ENCODE peak calls at places on chromosomes 12 and 14, in five cellular contexts. W, G, I, A and Y are unnamed samples.

GRCh38 chr12:26831959-26832816 is 806 bp downstream of the ITPR2 start:
- DNase-seq in W (no peak), G (peak), I (peak), A (peak), Y (peak)

GRCh38 chr12:76029982-76030377 is 1.6 kb downstream of the PHLDA1 start:
- DNase-seq in W (no peak), G (no peak), I (no peak), A (peak), Y (no peak)

GRCh38 chr14:65333926-65334687 is 78.4 kb upstream of the FUT8 start:
- DNase-seq in W (no peak), G (no peak), I (no peak), A (no peak), Y (no peak)

GRCh38 chr12:10901427-10901826 is 7.9 kb downstream of the TAS2R13 start:
- DNase-seq in W (no peak), G (peak), I (peak), A (no peak), Y (no peak)

GRCh38 chr12:27807063-27807703 is 27.1 kb upstream of the MANSC4 start:
- DNase-seq in W (no peak), G (no peak), I (no peak), A (no peak), Y (no peak)

GRCh38 chr12:91889059-91889458 is 256.6 kb downstream of the BTG1 start:
- DNase-seq in W (no peak), G (no peak), I (no peak), A (no peak), Y (no peak)

GRCh38 chr12:29455087-29455486 is 42.4 kb downstream of the OVCH1 start:
- DNase-seq in W (no peak), G (no peak), I (no peak), A (peak), Y (no peak)

GRCh38 chr14:73662439-73663056 is 17.8 kb downstream of the DNAL1 start:
- DNase-seq in W (no peak), G (peak), I (peak), A (peak), Y (peak)

GRCh38 chr14:97486601-97487120 is 689.5 kb downstream of the VRK1 start:
- DNase-seq in W (no peak), G (no peak), I (no peak), A (no peak), Y (no peak)

GRCh38 chr12:69052613-69053408 is 119.8 kb upstream of the CPM start:
- DNase-seq in W (peak), G (no peak), I (peak), A (no peak), Y (peak)

GRCh38 chr14:99188721-99189120 is 83.3 kb downstream of the BCL11B start:
- DNase-seq in W (no peak), G (no peak), I (no peak), A (peak), Y (no peak)

GRCh38 chr12:106144847-106145246 is 6.1 kb upstream of the NUAK1 start:
- DNase-seq in W (no peak), G (no peak), I (no peak), A (no peak), Y (no peak)

GRCh38 chr12:106634206-106634605 is 51.4 kb downstream of the RFX4 start:
- DNase-seq in W (no peak), G (no peak), I (no peak), A (no peak), Y (no peak)

GRCh38 chr12:112496493-112496892 is 77.7 kb downstream of the PTPN11 start:
- DNase-seq in W (peak), G (no peak), I (no peak), A (no peak), Y (no peak)

DNA sequence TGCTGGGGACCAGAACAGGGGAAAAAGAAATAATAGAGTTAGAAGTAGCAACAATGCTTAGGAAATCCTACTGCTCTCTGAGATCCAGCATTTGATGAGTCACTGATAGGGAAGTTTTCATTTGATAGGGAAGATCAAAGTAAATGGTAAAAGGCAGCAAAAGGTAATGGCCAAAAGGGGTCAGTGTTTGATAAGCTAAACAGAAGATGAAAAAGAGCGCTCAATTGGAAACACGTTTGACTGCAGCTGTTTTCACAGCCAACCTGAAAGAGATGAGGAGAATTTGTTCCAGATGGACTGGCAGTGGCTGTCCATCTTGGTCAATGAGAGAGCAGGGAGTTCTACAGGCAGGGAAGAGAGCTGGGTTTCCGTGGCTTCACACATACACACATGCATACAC is 264.2 kb downstream of the TMEM132C start:
- DNase-seq in W (peak), G (peak), I (no peak), A (no peak), Y (no peak)
- TF ChIP-seq REST in W (no peak), G (no peak), I (no peak), A (no peak), Y (no peak)

GRCh38 chr12:116376354-116377193 is 99.1 kb upstream of the MED13L start:
- DNase-seq in W (no peak), G (no peak), I (no peak), A (peak), Y (no peak)
- H3K9ac ChIP-seq in W (no peak), G (no peak), I (no peak), A (peak), Y (no peak)

GRCh38 chr12:59164991-59165718 is 244.9 kb upstream of the LRIG3 start:
- DNase-seq in W (no peak), G (peak), I (peak), A (peak), Y (peak)
- TF ChIP-seq MAX in W (no peak), G (no peak), I (no peak), A (no peak), Y (no peak)

DNA sequence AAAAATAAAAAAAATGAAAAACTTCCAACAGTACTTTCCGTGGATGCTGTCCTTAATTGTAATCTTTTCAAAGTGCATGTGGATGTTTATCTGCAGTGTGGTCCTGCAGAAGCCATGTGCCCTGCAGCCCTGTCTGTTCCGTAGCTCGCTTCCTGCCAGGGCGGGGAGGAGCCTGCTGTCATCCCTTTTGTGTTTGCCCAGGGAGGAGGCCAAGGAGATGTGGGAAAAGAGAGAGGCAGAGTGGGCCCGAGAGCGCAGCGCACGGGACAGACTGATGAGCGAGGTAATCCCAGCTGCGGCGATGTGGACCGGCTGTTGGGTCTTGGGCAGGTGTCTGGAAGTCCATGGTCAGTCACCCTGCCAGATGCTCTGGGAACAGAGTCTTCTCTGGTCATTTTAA is 12.7 kb downstream of the TCHP start:
- DNase-seq in W (no peak), G (no peak), I (no peak), A (peak), Y (no peak)
- TF ChIP-seq REST in W (no peak), G (no peak), I (no peak), A (no peak), Y (no peak)

DNA sequence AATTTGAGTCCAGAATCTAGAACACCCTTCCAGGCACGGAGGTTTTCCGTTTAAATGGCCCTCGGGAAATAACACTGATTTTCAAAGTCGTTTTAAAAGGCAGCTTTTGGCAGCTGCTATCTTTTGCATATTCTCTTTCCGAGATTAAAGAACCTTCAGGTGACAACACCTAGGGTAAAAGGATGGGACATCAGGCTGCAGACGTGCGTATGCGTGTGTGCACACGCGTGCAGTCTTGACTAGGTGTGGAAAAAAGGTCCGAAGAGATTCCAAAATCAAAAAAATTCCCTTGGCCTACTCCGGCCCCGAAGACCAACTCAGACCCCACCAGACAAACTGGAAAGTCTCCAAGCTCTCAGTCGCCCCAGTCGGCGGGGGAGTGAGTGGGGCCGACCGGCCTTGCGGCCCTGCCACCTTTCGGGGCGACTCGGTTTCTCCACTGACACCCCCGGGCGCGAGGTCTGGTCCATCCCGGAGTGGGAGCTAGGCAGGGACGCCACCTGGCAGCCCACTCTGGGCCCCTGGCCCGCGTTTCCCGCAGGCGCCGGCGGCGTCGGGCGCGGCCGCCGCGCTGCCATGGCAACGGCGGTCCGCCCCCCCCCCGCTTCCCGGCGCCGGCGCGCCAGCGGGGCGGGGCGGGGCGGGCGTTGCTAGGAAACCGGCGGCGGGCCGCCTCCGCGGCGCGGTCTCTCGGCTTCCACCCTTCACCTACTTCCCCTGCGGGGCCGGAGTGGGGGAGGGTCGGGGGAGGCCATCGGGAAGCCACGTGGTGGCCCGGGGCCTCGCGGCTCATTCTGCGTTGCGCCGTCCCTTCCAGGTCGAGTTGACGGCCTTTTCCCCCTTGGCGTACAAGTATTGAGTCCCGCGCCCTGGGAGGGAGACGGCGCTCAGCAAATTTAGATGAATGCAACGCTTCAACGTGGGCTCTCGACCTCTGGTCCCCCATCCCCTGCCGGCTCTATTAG is 253.2 kb downstream of the EFCAB11 start:
- DNase-seq in W (no peak), G (peak), I (peak), A (peak), Y (peak)
- H3K9ac ChIP-seq in W (peak), G (peak), I (peak), A (peak), Y (peak)

GRCh38 chr12:116456307-116456641 is 102.9 kb upstream of the MAP1LC3B2 start:
- DNase-seq in W (no peak), G (no peak), I (no peak), A (no peak), Y (no peak)
- TF ChIP-seq MAX in W (no peak), G (no peak), I (no peak), A (no peak), Y (no peak)

DNA sequence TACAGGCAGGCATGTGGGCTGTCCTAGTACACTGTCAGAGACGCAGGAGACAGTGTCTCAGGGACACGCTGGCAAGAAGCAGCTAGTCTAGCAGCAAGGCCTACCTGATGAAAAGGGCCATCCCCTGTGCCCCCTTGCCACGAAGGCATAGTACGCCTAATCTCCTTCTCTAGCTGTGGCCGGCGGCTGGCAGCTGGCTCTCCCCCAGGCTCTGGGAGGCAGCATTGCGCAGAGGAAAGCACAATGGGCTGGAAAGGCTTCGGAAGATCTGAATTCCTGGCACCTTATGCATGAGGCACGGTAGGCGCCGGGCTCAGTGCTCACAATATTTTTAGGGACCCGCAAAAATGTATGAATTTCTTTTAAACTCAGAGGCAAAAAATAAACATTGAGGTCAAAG is 16.0 kb upstream of the PLEKHH1 start:
- DNase-seq in W (no peak), G (no peak), I (no peak), A (no peak), Y (no peak)
- TF ChIP-seq REST in W (no peak), G (no peak), I (no peak), A (no peak), Y (no peak)

GRCh38 chr12:4829793-4830162 is 79.9 kb upstream of the KCNA1 start:
- DNase-seq in W (no peak), G (no peak), I (no peak), A (no peak), Y (no peak)
- H3K9ac ChIP-seq in W (peak), G (no peak), I (no peak), A (no peak), Y (no peak)